ENCODE peak calls at places on chromosomes 7 and 10, in nine cellular contexts. G is psoas muscle; X is cardiac muscle cell; Q is upper lobe of right lung; W is BJ; B is CD8-positive, alpha-beta T cell; C is AG09309; E is PC-3; J is activated B cell treated with CpG ODN at 0.5 μM for 24 hours. I is an unnamed sample.

GRCh38 chr10:45354261-45354660 is 19.8 kb upstream of the ALOX5 start:
- DNase-seq in G (peak), X (no peak), Q (peak), W (no peak), B (no peak), C (no peak), E (no peak), J (no peak), I (peak)

GRCh38 chr7:140213684-140214074 is 36.9 kb upstream of the KDM7A start:
- DNase-seq in G (no peak), X (peak), Q (no peak), W (no peak), B (no peak), C (no peak), E (no peak), J (no peak), I (no peak)

GRCh38 chr10:8663131-8663530 is 608.6 kb downstream of the GATA3 start:
- DNase-seq in G (no peak), X (no peak), Q (no peak), W (no peak), B (no peak), C (no peak), E (no peak), J (no peak), I (no peak)

GRCh38 chr10:71351087-71351486 is 32.0 kb downstream of the SLC29A3 start:
- DNase-seq in G (no peak), X (no peak), Q (no peak), W (no peak), B (no peak), C (no peak), E (no peak), J (no peak), I (peak)

GRCh38 chr7:141930211-141930610 is 14.0 kb downstream of the OR9A4 start:
- DNase-seq in G (no peak), X (no peak), Q (no peak), W (no peak), B (no peak), C (no peak), E (no peak), J (no peak), I (no peak)

GRCh38 chr7:106313456-106313891 is 28.7 kb upstream of the NAMPT start:
- DNase-seq in G (no peak), X (peak), Q (no peak), W (peak), B (no peak), C (peak), E (peak), J (no peak), I (no peak)

GRCh38 chr10:96133135-96133534 is 3.0 kb downstream of the ZNF518A start:
- DNase-seq in G (no peak), X (no peak), Q (no peak), W (no peak), B (no peak), C (no peak), E (peak), J (no peak), I (no peak)

GRCh38 chr7:28138837-28139236 is 41.8 kb downstream of the JAZF1 start:
- DNase-seq in G (no peak), X (no peak), Q (no peak), W (no peak), B (no peak), C (no peak), E (no peak), J (no peak), I (no peak)

GRCh38 chr10:124469956-124470484 is 8.4 kb downstream of the LHPP start:
- DNase-seq in G (no peak), X (no peak), Q (no peak), W (no peak), B (no peak), C (no peak), E (no peak), J (no peak), I (peak)

GRCh38 chr10:131885391-131886165 is 15.2 kb upstream of the PPP2R2D start:
- DNase-seq in G (peak), X (peak), Q (peak), W (no peak), B (peak), C (no peak), E (peak), J (peak), I (peak)

GRCh38 chr10:104735469-104735868 is 94.4 kb downstream of the SORCS3 start:
- DNase-seq in G (no peak), X (no peak), Q (no peak), W (no peak), B (no peak), C (no peak), E (no peak), J (no peak), I (no peak)

GRCh38 chr7:19030280-19030679 is 87.2 kb downstream of the TWIST1 start:
- DNase-seq in G (no peak), X (no peak), Q (no peak), W (peak), B (no peak), C (peak), E (peak), J (no peak), I (no peak)

DNA sequence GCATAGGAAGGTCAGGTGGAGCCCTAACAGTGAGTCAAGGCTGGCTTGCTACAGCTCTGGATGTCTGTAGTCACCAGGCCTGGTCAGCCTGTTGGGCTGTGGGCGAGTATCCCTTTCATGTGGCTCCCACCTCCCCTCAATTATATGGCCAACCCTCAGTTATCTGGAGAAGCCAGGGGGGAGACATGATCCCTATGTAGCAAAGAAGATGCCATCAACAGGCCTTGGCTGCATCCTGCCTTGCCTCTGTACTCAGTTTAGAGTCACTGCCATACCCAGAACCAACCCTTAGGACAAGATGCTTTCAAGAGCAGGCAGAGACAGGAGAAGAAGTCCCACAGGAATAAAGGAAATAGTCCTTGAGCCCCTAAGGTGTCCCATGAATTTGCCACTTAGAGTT is 763.9 kb downstream of the GRID1 start:
- DNase-seq in G (no peak), X (no peak), Q (no peak), W (no peak), B (no peak), C (no peak), E (no peak), J (no peak), I (no peak)
- TF ChIP-seq CTCF in G (no peak), X (no peak), Q (no peak), W (no peak), B (no peak), C (no peak), E (no peak), J (no peak), I (no peak)

GRCh38 chr7:100822236-100823139 is 4.8 kb downstream of the EPHB4 start:
- DNase-seq in G (no peak), X (no peak), Q (no peak), W (no peak), B (no peak), C (no peak), E (no peak), J (no peak), I (no peak)

GRCh38 chr7:100824499-100825214 is 2.7 kb downstream of the EPHB4 start:
- DNase-seq in G (no peak), X (no peak), Q (no peak), W (no peak), B (no peak), C (no peak), E (no peak), J (no peak), I (no peak)

GRCh38 chr7:100823534-100823933 is 3.8 kb downstream of the EPHB4 start:
- DNase-seq in G (no peak), X (no peak), Q (no peak), W (no peak), B (no peak), C (no peak), E (no peak), J (no peak), I (no peak)

GRCh38 chr7:100825215-100825671 is 2.1 kb downstream of the EPHB4 start:
- DNase-seq in G (no peak), X (no peak), Q (no peak), W (no peak), B (no peak), C (no peak), E (peak), J (no peak), I (peak)

GRCh38 chr7:100823140-100823525 is 4.2 kb downstream of the EPHB4 start:
- DNase-seq in G (no peak), X (no peak), Q (no peak), W (no peak), B (no peak), C (no peak), E (no peak), J (no peak), I (no peak)
- TF ChIP-seq CTCF in G (no peak), X (no peak), Q (no peak), W (no peak), B (no peak), C (no peak), E (no peak), J (no peak), I (no peak)

GRCh38 chr10:78258303-78259030 is 224.8 kb downstream of the RPS24 start:
- DNase-seq in G (no peak), X (no peak), Q (peak), W (no peak), B (no peak), C (no peak), E (peak), J (no peak), I (no peak)
- TF ChIP-seq CTCF in G (no peak), X (no peak), Q (peak), W (no peak), B (no peak), C (no peak), E (peak), J (no peak), I (no peak)

DNA sequence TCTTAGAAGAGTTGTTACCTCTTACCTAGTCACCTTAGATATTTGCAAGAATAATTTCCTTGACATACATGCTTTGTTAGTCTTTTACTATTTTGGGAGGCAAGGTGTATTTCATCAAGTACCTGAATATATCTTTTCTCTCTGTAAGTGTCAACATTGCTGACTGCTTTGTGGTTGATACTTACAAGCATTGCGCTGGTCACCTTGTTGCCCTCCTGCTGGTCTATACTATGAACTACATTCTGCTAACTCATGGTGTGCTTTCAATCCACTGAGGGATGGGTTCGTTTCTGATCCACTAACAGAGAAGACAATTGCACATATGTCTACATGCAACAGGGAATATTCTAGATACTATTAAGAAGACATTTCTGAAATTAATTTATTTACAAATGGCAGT is 837.8 kb upstream of the COBL start:
- DNase-seq in G (no peak), X (no peak), Q (no peak), W (no peak), B (no peak), C (no peak), E (no peak), J (no peak), I (no peak)
- TF ChIP-seq CTCF in G (no peak), X (no peak), Q (no peak), W (no peak), B (no peak), C (no peak), E (peak), J (no peak), I (no peak)

DNA sequence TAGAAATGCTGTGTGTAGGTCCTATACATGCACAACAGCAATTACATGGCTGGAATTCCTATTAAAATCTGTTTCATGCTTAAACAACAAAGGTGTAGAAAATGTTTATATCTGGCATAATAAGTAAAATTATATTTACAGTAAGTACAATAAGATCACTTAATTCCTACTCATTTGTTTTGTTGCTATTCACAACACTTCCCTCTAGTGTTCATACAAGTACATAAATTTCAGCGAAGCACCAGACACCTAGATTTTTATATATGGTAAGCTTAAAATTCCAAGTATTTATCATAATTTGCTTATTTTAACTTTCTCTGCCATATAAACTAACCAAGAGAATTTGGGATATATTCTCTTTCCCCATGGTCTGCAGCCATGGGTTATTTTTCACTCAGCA is 51.8 kb upstream of the ANK3 start:
- DNase-seq in G (no peak), X (peak), Q (no peak), W (no peak), B (no peak), C (no peak), E (peak), J (no peak), I (no peak)
- TF ChIP-seq CTCF in G (no peak), X (peak), Q (no peak), W (peak), B (no peak), C (peak), E (peak), J (no peak), I (no peak)

DNA sequence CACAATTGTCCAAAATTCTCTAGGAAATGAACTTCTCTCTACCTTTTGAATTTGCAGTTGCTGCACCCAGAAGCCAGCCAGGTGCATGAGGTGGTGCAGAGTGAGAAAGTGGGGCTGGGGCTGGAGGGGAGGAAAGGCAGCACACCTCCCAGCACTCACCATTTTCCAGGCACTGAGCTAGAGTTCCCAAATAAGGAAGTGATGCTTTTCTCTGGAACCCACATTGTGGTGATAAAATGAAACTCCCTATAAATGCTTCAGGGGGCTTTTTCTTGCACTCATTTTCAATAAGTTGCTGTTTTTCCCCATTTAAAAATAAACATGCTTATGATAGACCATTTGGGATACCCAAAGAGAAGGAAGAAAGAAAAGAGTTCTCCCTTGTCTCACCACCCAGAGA is 42.7 kb upstream of the TNS3 start:
- DNase-seq in G (no peak), X (no peak), Q (no peak), W (no peak), B (no peak), C (no peak), E (no peak), J (no peak), I (no peak)
- TF ChIP-seq CTCF in G (no peak), X (no peak), Q (no peak), W (no peak), B (no peak), C (no peak), E (no peak), J (no peak), I (no peak)

GRCh38 chr7:129609666-129610065 is 1.9 kb upstream of the NRF1 start:
- DNase-seq in G (no peak), X (no peak), Q (no peak), W (no peak), B (no peak), C (no peak), E (no peak), J (no peak), I (no peak)

GRCh38 chr7:129606801-129607200 is 4.7 kb upstream of the NRF1 start:
- DNase-seq in G (no peak), X (no peak), Q (no peak), W (no peak), B (no peak), C (no peak), E (no peak), J (no peak), I (peak)

GRCh38 chr7:129605960-129606644 is 5.4 kb upstream of the NRF1 start:
- DNase-seq in G (no peak), X (no peak), Q (no peak), W (no peak), B (no peak), C (no peak), E (no peak), J (no peak), I (no peak)

GRCh38 chr7:129605038-129605437 is 6.5 kb upstream of the NRF1 start:
- DNase-seq in G (no peak), X (no peak), Q (no peak), W (no peak), B (no peak), C (no peak), E (no peak), J (no peak), I (no peak)

GRCh38 chr7:129607471-129608120 is 3.9 kb upstream of the NRF1 start:
- DNase-seq in G (no peak), X (peak), Q (no peak), W (no peak), B (peak), C (no peak), E (peak), J (no peak), I (peak)
- TF ChIP-seq CTCF in G (peak), X (peak), Q (peak), W (peak), B (peak), C (peak), E (peak), J (no peak), I (no peak)

I was measured in upper lobe of left lung.